ENCODE peak calls at places on chromosomes 6 and 20, in eight cellular contexts. Q is GM23338; E is BE2C; P is HFFc6; G is ascending aorta; F is colonic mucosa; C is choroid plexus epithelial cell; W is CD8-positive, alpha-beta T cell. Z is an unnamed sample.

GRCh38 chr20:4717816-4718215 is 3.9 kb upstream of the PRND start:
- DNase-seq in Q (no peak), E (no peak), P (no peak), G (no peak), F (no peak), C (no peak), W (no peak), Z (no peak)

GRCh38 chr6:35142578-35142977 is 1.4 kb upstream of the TCP11 start:
- DNase-seq in Q (no peak), E (no peak), P (peak; percentile 48), G (no peak), F (no peak), C (peak; percentile 19), W (no peak), Z (no peak)

GRCh38 chr6:128882991-128883571 is at the start of gene LAMA2:
- DNase-seq in Q (peak; percentile 85), E (peak; percentile 34), P (peak; percentile 64), G (no peak), F (peak; percentile 45), C (peak; percentile 85), W (no peak), Z (peak; percentile 87)

GRCh38 chr6:50565004-50565403 is 148.3 kb upstream of the TFAP2D start:
- DNase-seq in Q (no peak), E (no peak), P (no peak), G (no peak), F (no peak), C (no peak), W (no peak), Z (no peak)

GRCh38 chr6:17281497-17282481 is 628 bp downstream of the RBM24 start:
- DNase-seq in Q (peak; percentile 66), E (no peak), P (no peak), G (no peak), F (peak; percentile 38), C (no peak), W (no peak), Z (no peak)

GRCh38 chr6:52013035-52013434 is 74.4 kb downstream of the PKHD1 start:
- DNase-seq in Q (no peak), E (no peak), P (no peak), G (no peak), F (no peak), C (no peak), W (no peak), Z (no peak)

GRCh38 chr20:10648651-10649050 is 25.1 kb downstream of the JAG1 start:
- DNase-seq in Q (no peak), E (no peak), P (peak; percentile 23), G (no peak), F (no peak), C (peak; percentile 82), W (no peak), Z (no peak)

GRCh38 chr6:12137480-12137879 is 125.4 kb downstream of the HIVEP1 start:
- DNase-seq in Q (no peak), E (no peak), P (peak; percentile 70), G (no peak), F (peak; percentile 31), C (peak; percentile 91), W (no peak), Z (no peak)

GRCh38 chr6:150202404-150202803 is 59.6 kb downstream of the PPP1R14C start:
- DNase-seq in Q (no peak), E (no peak), P (no peak), G (no peak), F (peak; percentile 79), C (no peak), W (no peak), Z (no peak)

GRCh38 chr6:5084787-5085637 is at the start of gene PPP1R3G:
- DNase-seq in Q (peak; percentile 50), E (peak; percentile 24), P (peak; percentile 17), G (no peak), F (peak; percentile 56), C (peak; percentile 80), W (no peak), Z (peak; percentile 83)

GRCh38 chr6:128275030-128275429 is 245.4 kb downstream of the PTPRK start:
- DNase-seq in Q (no peak), E (no peak), P (peak; percentile 39), G (no peak), F (no peak), C (peak; percentile 61), W (no peak), Z (no peak)

GRCh38 chr6:110547266-110547964 is 71.0 kb upstream of the SLC22A16 start:
- DNase-seq in Q (no peak), E (no peak), P (peak; percentile 75), G (no peak), F (no peak), C (peak; percentile 39), W (no peak), Z (peak; percentile 10)

GRCh38 chr6:165830761-165831160 is 167.7 kb upstream of the PDE10A start:
- DNase-seq in Q (no peak), E (no peak), P (no peak), G (no peak), F (no peak), C (no peak), W (no peak), Z (peak; percentile 46)

GRCh38 chr6:160810238-160810637 is 108.2 kb downstream of the PLG start:
- DNase-seq in Q (no peak), E (no peak), P (no peak), G (no peak), F (no peak), C (no peak), W (no peak), Z (no peak)

GRCh38 chr6:42714098-42714761 is 8.2 kb downstream of the PRPH2 start:
- DNase-seq in Q (no peak), E (no peak), P (peak; percentile 24), G (no peak), F (no peak), C (peak; percentile 91), W (no peak), Z (no peak)

GRCh38 chr20:40683221-40683893 is 5.7 kb downstream of the MAFB start:
- DNase-seq in Q (peak; percentile 65), E (no peak), P (no peak), G (no peak), F (no peak), C (peak; percentile 39), W (no peak), Z (no peak)

GRCh38 chr6:105243487-105243886 is 63.7 kb upstream of the POPDC3 start:
- DNase-seq in Q (no peak), E (no peak), P (no peak), G (no peak), F (no peak), C (no peak), W (no peak), Z (no peak)

GRCh38 chr6:134621858-134622257 is 303.9 kb upstream of the SGK1 start:
- DNase-seq in Q (no peak), E (no peak), P (peak; percentile 4), G (no peak), F (no peak), C (no peak), W (no peak), Z (no peak)

GRCh38 chr6:158991017-158991723 is 8.8 kb downstream of the RSPH3 start:
- DNase-seq in Q (peak; percentile 53), E (no peak), P (no peak), G (no peak), F (no peak), C (no peak), W (no peak), Z (no peak)

GRCh38 chr6:164749126-164749758 is 560.2 kb downstream of the C6orf118 start:
- DNase-seq in Q (no peak), E (peak; percentile 56), P (no peak), G (no peak), F (no peak), C (peak; percentile 4), W (no peak), Z (no peak)

GRCh38 chr20:11155156-11155805 is 481.5 kb upstream of the JAG1 start:
- DNase-seq in Q (no peak), E (no peak), P (no peak), G (no peak), F (no peak), C (no peak), W (no peak), Z (no peak)

GRCh38 chr20:62858059-62858458 is 3.6 kb downstream of the TCFL5 start:
- DNase-seq in Q (no peak), E (no peak), P (no peak), G (no peak), F (no peak), C (no peak), W (no peak), Z (no peak)
- TF ChIP-seq CTCF in Q (no peak), E (no peak), P (no peak), G (no peak), F (no peak), C (no peak), W (no peak), Z (no peak)

GRCh38 chr6:53944538-53944937 is 149.7 kb downstream of the LRRC1 start:
- DNase-seq in Q (no peak), E (no peak), P (no peak), G (no peak), F (no peak), C (no peak), W (no peak), Z (no peak)

GRCh38 chr6:53943410-53943809 is 148.6 kb downstream of the LRRC1 start:
- DNase-seq in Q (no peak), E (no peak), P (no peak), G (no peak), F (no peak), C (peak; percentile 39), W (no peak), Z (no peak)

GRCh38 chr6:53938810-53939209 is 144.0 kb downstream of the LRRC1 start:
- DNase-seq in Q (no peak), E (no peak), P (no peak), G (no peak), F (no peak), C (peak; percentile 43), W (no peak), Z (no peak)

GRCh38 chr6:53937461-53937860 is 142.7 kb downstream of the LRRC1 start:
- DNase-seq in Q (no peak), E (no peak), P (no peak), G (no peak), F (no peak), C (no peak), W (no peak), Z (no peak)

DNA sequence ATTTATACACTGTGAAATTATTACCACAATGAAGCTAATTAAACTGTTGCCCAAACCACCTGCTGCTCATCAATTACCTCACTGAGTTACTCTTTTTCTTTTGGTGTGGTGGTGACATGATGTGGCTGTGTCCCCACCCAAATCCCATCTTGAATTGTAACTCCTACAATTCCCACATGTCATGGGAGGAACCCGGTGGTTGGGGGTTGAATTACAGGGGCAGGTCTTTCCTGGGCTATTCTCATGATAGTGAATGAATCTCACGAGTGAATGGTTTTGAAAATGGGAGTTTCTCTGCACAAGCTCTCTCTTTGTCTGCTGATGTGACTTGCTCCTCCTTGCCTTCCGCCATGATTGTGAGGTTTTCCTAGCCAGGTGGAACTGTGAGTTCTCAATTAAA is 145.0 kb downstream of the LRRC1 start:
- DNase-seq in Q (peak; percentile 51), E (no peak), P (no peak), G (no peak), F (no peak), C (no peak), W (no peak), Z (no peak)
- TF ChIP-seq CTCF in Q (peak; percentile 11), E (no peak), P (no peak), G (no peak), F (no peak), C (no peak), W (no peak), Z (no peak)

GRCh38 chr20:17611540-17612286 is 41.8 kb downstream of the DSTN start:
- DNase-seq in Q (peak; percentile 73), E (no peak), P (peak; percentile 58), G (no peak), F (peak; percentile 67), C (peak; percentile 50), W (no peak), Z (peak; percentile 84)
- TF ChIP-seq CTCF in Q (no peak), E (peak; percentile 28), P (peak; percentile 72), G (no peak), F (peak; percentile 5), C (peak; percentile 57), W (peak; percentile 42), Z (peak; percentile 36)

GRCh38 chr20:44247676-44248419 is 740 bp downstream of the GDAP1L1 start:
- DNase-seq in Q (peak; percentile 93), E (peak; percentile 25), P (peak; percentile 0), G (no peak), F (no peak), C (peak; percentile 32), W (peak; percentile 32), Z (no peak)
- TF ChIP-seq CTCF in Q (peak; percentile 85), E (peak; percentile 41), P (peak; percentile 60), G (no peak), F (no peak), C (peak; percentile 52), W (no peak), Z (peak; percentile 48)

Z was measured in osteocyte.